ENCODE peak calls at places on chromosome 9, in nine cellular contexts. K, L, J, N, U, Q, R, F and P are unnamed samples.

GRCh38 chr9:94870465-94870792 is 143.9 kb downstream of the AOPEP start:
- DNase-seq in K (peak), L (no peak), J (no peak), N (no peak), U (no peak), Q (no peak), R (no peak), F (no peak), P (no peak)

GRCh38 chr9:18461496-18461895 is 12.5 kb upstream of the ADAMTSL1 start:
- DNase-seq in K (no peak), L (no peak), J (no peak), N (no peak), U (no peak), Q (no peak), R (no peak), F (no peak), P (no peak)

GRCh38 chr9:124709291-124709690 is 61.8 kb downstream of the NR6A1 start:
- DNase-seq in K (no peak), L (no peak), J (no peak), N (no peak), U (no peak), Q (no peak), R (no peak), F (no peak), P (no peak)

GRCh38 chr9:124411514-124412227 is 3.6 kb downstream of the PSMB7 start:
- DNase-seq in K (no peak), L (no peak), J (peak), N (no peak), U (no peak), Q (peak), R (no peak), F (no peak), P (no peak)

GRCh38 chr9:137114613-137115393 is at the start of gene DPP7:
- DNase-seq in K (no peak), L (peak), J (peak), N (peak), U (peak), Q (peak), R (peak), F (peak), P (no peak)

GRCh38 chr9:130323051-130323757 is 57.6 kb downstream of the HMCN2 start:
- DNase-seq in K (no peak), L (no peak), J (no peak), N (no peak), U (no peak), Q (no peak), R (no peak), F (no peak), P (no peak)

GRCh38 chr9:95165004-95165403 is 152.5 kb downstream of the FANCC start:
- DNase-seq in K (no peak), L (no peak), J (no peak), N (no peak), U (no peak), Q (no peak), R (no peak), F (no peak), P (no peak)

GRCh38 chr9:127892831-127893230 is 6.6 kb downstream of the ST6GALNAC6 start:
- DNase-seq in K (no peak), L (no peak), J (no peak), N (no peak), U (no peak), Q (no peak), R (no peak), F (no peak), P (no peak)

GRCh38 chr9:127874301-127875216 is 2.9 kb downstream of the AK1 start:
- DNase-seq in K (no peak), L (no peak), J (no peak), N (peak), U (no peak), Q (no peak), R (no peak), F (no peak), P (no peak)

GRCh38 chr9:84754896-84755295 is 85.4 kb downstream of the NTRK2 start:
- DNase-seq in K (no peak), L (no peak), J (no peak), N (no peak), U (no peak), Q (no peak), R (no peak), F (no peak), P (no peak)

GRCh38 chr9:87442451-87442850 is 55.2 kb upstream of the DAPK1 start:
- DNase-seq in K (no peak), L (no peak), J (peak), N (no peak), U (no peak), Q (no peak), R (no peak), F (no peak), P (no peak)

GRCh38 chr9:28024616-28025147 is 451.4 kb upstream of the C9orf72 start:
- DNase-seq in K (no peak), L (no peak), J (no peak), N (peak), U (no peak), Q (no peak), R (no peak), F (peak), P (no peak)

GRCh38 chr9:15377625-15378252 is 44.9 kb upstream of the SNAPC3 start:
- DNase-seq in K (no peak), L (no peak), J (no peak), N (no peak), U (no peak), Q (peak), R (no peak), F (no peak), P (no peak)

GRCh38 chr9:110125763-110126351 is 82.1 kb downstream of the C9orf152 start:
- DNase-seq in K (no peak), L (no peak), J (peak), N (no peak), U (no peak), Q (no peak), R (no peak), F (peak), P (no peak)

GRCh38 chr9:11064853-11065252 is 452.1 kb upstream of the PTPRD start:
- DNase-seq in K (peak), L (no peak), J (no peak), N (no peak), U (no peak), Q (no peak), R (no peak), F (no peak), P (no peak)

GRCh38 chr9:82421498-82421897 is 432.9 kb downstream of the SPATA31D1 start:
- DNase-seq in K (no peak), L (no peak), J (no peak), N (no peak), U (no peak), Q (no peak), R (no peak), F (no peak), P (no peak)

GRCh38 chr9:86946712-86947145 is 577 bp downstream of the GAS1 start:
- DNase-seq in K (peak), L (no peak), J (peak), N (no peak), U (peak), Q (peak), R (peak), F (peak), P (no peak)

GRCh38 chr9:119088002-119088401 is 281.2 kb downstream of the BRINP1 start:
- DNase-seq in K (no peak), L (no peak), J (no peak), N (peak), U (no peak), Q (no peak), R (no peak), F (no peak), P (no peak)

GRCh38 chr9:131483319-131484050 is 19.2 kb upstream of the POMT1 start:
- DNase-seq in K (no peak), L (no peak), J (no peak), N (no peak), U (no peak), Q (no peak), R (no peak), F (no peak), P (no peak)

GRCh38 chr9:92726971-92727715 is 37.5 kb downstream of the BICD2 start:
- DNase-seq in K (no peak), L (peak), J (no peak), N (no peak), U (no peak), Q (peak), R (no peak), F (no peak), P (no peak)

GRCh38 chr9:87122947-87123685 is 175.8 kb upstream of the GAS1 start:
- DNase-seq in K (no peak), L (no peak), J (peak), N (no peak), U (no peak), Q (peak), R (no peak), F (peak), P (no peak)

GRCh38 chr9:78713746-78714405 is 417.0 kb downstream of the PSAT1 start:
- DNase-seq in K (no peak), L (no peak), J (peak), N (no peak), U (no peak), Q (peak), R (no peak), F (no peak), P (peak)

GRCh38 chr9:131476777-131477345 is 25.9 kb upstream of the POMT1 start:
- DNase-seq in K (no peak), L (no peak), J (no peak), N (no peak), U (no peak), Q (no peak), R (no peak), F (no peak), P (no peak)

GRCh38 chr9:133792721-133793470 is 54.7 kb upstream of the SARDH start:
- DNase-seq in K (peak), L (peak), J (peak), N (peak), U (peak), Q (peak), R (peak), F (peak), P (peak)

GRCh38 chr9:111301195-111301594 is 28.8 kb downstream of the OR2K2 start:
- DNase-seq in K (no peak), L (no peak), J (no peak), N (no peak), U (no peak), Q (peak), R (no peak), F (no peak), P (no peak)